ENCODE peak calls at places on chromosomes 16 and 17, in four cellular contexts. W is stimulated activated CD4-positive, alpha-beta T cell treated with anti-CD3 and anti-CD28 coated beads, Interleukin-2, amount 100 ng/mL, for 24 hours; V is CD4-positive, alpha-beta T cell; O is ACHN. T is an unnamed sample.

GRCh38 chr17:75843577-75844529 is at the start of gene UNC13D:
- DNase-seq in W (peak; percentile 65), O (no peak), V (peak; percentile 47), T (no peak)

GRCh38 chr17:47204722-47205418 is 4.3 kb upstream of the MYL4 start:
- DNase-seq in O (peak; percentile 60), W (no peak), V (peak; percentile 14), T (no peak)

GRCh38 chr16:75501359-75501758 is 6.1 kb upstream of the CHST6 start:
- DNase-seq in V (no peak), W (no peak), O (no peak), T (no peak)

GRCh38 chr17:28406478-28406824 is 439 bp upstream of the SLC46A1 start:
- DNase-seq in W (no peak), O (peak; percentile 24), V (no peak), T (no peak)

GRCh38 chr16:14087590-14088154 is 16.6 kb downstream of the MRTFB start:
- DNase-seq in O (no peak), W (no peak), V (no peak), T (no peak)

GRCh38 chr17:17834974-17835373 is 1.8 kb downstream of the SREBF1 start:
- DNase-seq in W (no peak), O (peak; percentile 63), V (no peak), T (no peak)

GRCh38 chr17:35210741-35211140 is 16.5 kb upstream of the SLC35G3 start:
- DNase-seq in O (no peak), V (peak; percentile 17), W (peak; percentile 26), T (no peak)

GRCh38 chr16:58684001-58684353 is 593 bp downstream of the SLC38A7 start:
- DNase-seq in V (no peak), W (no peak), O (peak; percentile 30), T (no peak)

GRCh38 chr16:81797443-81797842 is 18.4 kb downstream of the PLCG2 start:
- DNase-seq in W (no peak), V (no peak), O (no peak), T (no peak)

GRCh38 chr17:45013021-45013997 is 38.1 kb downstream of the DCAKD start:
- DNase-seq in W (no peak), O (no peak), V (no peak), T (no peak)

GRCh38 chr17:71302721-71303549 is 817.9 kb upstream of the SOX9 start:
- DNase-seq in W (no peak), V (no peak), O (no peak), T (no peak)

GRCh38 chr17:77376795-77377751 is 236.3 kb downstream of the SEC14L1 start:
- DNase-seq in V (no peak), O (no peak), W (no peak), T (no peak)

GRCh38 chr16:21619765-21620462 is 20.5 kb downstream of the METTL9 start:
- DNase-seq in V (no peak), W (no peak), O (no peak), T (no peak)

GRCh38 chr17:55704412-55704811 is 18.3 kb downstream of the TMEM100 start:
- DNase-seq in O (no peak), V (no peak), W (no peak), T (no peak)

GRCh38 chr17:40935624-40936023 is 1.8 kb downstream of the KRT23 start:
- DNase-seq in W (no peak), O (no peak), V (no peak), T (no peak)

GRCh38 chr17:74800531-74800930 is 24.4 kb upstream of the NAT9 start:
- DNase-seq in W (no peak), O (no peak), V (no peak), T (no peak)

GRCh38 chr16:19840524-19841110 is 44.0 kb downstream of the GPRC5B start:
- DNase-seq in W (no peak), V (no peak), O (no peak), T (no peak)

GRCh38 chr17:71966459-71967313 is 154.1 kb upstream of the SOX9 start:
- DNase-seq in V (no peak), O (no peak), W (no peak), T (no peak)

GRCh38 chr17:16456770-16457316 is 35.1 kb downstream of the LRRC75A start:
- DNase-seq in O (no peak), W (no peak), V (no peak), T (no peak)

GRCh38 chr17:2940352-2940751 is 123.1 kb downstream of the OR1D5 start:
- DNase-seq in V (no peak), W (no peak), O (no peak), T (no peak)

GRCh38 chr17:69175812-69176517 is 34.3 kb upstream of the ABCA6 start:
- DNase-seq in O (peak; percentile 69), V (no peak), W (no peak), T (no peak)

GRCh38 chr16:88888778-88889387 is 22.4 kb upstream of the PABPN1L start:
- DNase-seq in O (no peak), W (no peak), V (no peak), T (peak; percentile 79)

GRCh38 chr16:86635181-86635580 is 56.8 kb downstream of the FOXL1 start:
- DNase-seq in V (no peak), W (no peak), O (no peak), T (no peak)

GRCh38 chr17:77366558-77367245 is 225.9 kb downstream of the SEC14L1 start:
- DNase-seq in W (no peak), V (no peak), O (no peak), T (no peak)

GRCh38 chr17:28151001-28151400 is 108.5 kb downstream of the NLK start:
- DNase-seq in W (no peak), V (no peak), O (no peak), T (peak; percentile 76)

GRCh38 chr16:81623365-81624102 is 155.6 kb upstream of the PLCG2 start:
- DNase-seq in V (peak; percentile 46), W (peak; percentile 55), O (peak; percentile 67), T (peak; percentile 55)